ENCODE peak calls at places on chromosome 13, in six cellular contexts. L, M, E, J, I and Y are unnamed samples. For H3K4me1, the result is how much of the 10 kb centered on the place peaks cover.

GRCh38 chr13:67048084-67048792 is 181.9 kb downstream of the PCDH9 start:
- DNase-seq in M (peak), E (no peak), L (no peak), J (no peak), I (no peak), Y (peak)

GRCh38 chr13:109836629-109837607 is 50.5 kb upstream of the IRS2 start:
- DNase-seq in L (no peak), M (no peak), J (no peak), E (no peak), I (peak), Y (no peak)

GRCh38 chr13:48334534-48335127 is 31.1 kb downstream of the RB1 start:
- DNase-seq in M (peak), E (peak), L (peak), I (peak), J (peak), Y (peak)

GRCh38 chr13:47117268-47117667 is 220.4 kb upstream of the HTR2A start:
- DNase-seq in I (no peak), M (peak), L (peak), E (peak), J (no peak), Y (peak)

GRCh38 chr13:107873908-107874307 is 341.4 kb downstream of the LIG4 start:
- DNase-seq in E (peak), M (no peak), J (no peak), I (no peak), L (no peak), Y (no peak)

GRCh38 chr13:102724923-102725322 is 30.1 kb upstream of the METTL21C start:
- DNase-seq in M (peak), J (peak), L (peak), E (peak), I (peak), Y (peak)

GRCh38 chr13:28659611-28659970 is 661 bp downstream of the POMP start:
- DNase-seq in E (peak), J (no peak), L (peak), M (peak), I (no peak), Y (peak)

GRCh38 chr13:42110410-42111155 is 62.1 kb downstream of the DGKH start:
- DNase-seq in I (peak), L (peak), E (peak), M (peak), J (peak), Y (peak)

GRCh38 chr13:60758637-60759036 is 361.6 kb downstream of the TDRD3 start:
- DNase-seq in M (no peak), L (no peak), J (no peak), I (no peak), E (no peak), Y (no peak)

GRCh38 chr13:29505511-29505910 is 90.0 kb downstream of the SLC7A1 start:
- DNase-seq in L (no peak), J (no peak), M (no peak), I (no peak), E (no peak), Y (no peak)

GRCh38 chr13:94342436-94343242 is 136.8 kb downstream of the DCT start:
- DNase-seq in M (peak), E (no peak), I (no peak), J (no peak), L (no peak), Y (peak)
- H2AFZ ChIP-seq in M (peak), E (no peak), I (no peak), J (no peak), L (no peak), Y (no peak)

GRCh38 chr13:50915562-50915961 is 6.0 kb downstream of the RNASEH2B start:
- DNase-seq in M (no peak), I (no peak), J (no peak), L (no peak), E (no peak), Y (no peak)

GRCh38 chr13:50916701-50917184 is 7.2 kb downstream of the RNASEH2B start:
- DNase-seq in L (no peak), M (no peak), E (no peak), J (no peak), I (no peak), Y (no peak)

GRCh38 chr13:50914301-50914700 is 4.7 kb downstream of the RNASEH2B start:
- DNase-seq in M (peak), J (no peak), I (no peak), E (peak), L (no peak), Y (peak)

GRCh38 chr13:50912851-50913250 is 3.3 kb downstream of the RNASEH2B start:
- DNase-seq in L (no peak), M (no peak), J (no peak), E (no peak), I (no peak), Y (peak)

DNA sequence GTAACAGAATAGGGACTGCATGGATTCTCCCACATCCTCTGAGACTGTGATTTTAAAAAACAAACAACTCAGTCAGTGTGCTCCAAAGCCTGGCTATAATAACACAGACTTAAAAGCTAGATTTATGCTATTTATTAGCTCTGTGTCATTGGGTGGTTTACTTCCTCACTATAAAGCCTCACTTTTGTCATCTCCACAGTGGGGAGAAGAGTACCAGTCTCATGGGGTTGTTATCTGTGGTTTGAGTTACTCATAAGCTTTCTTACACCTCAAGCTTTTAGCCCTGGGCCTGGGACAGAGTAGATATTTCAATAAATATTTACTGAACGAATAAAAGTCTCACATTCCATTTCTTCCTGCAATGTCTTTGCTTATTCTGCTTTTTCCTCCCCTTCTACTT is 5.3 kb downstream of the RNASEH2B start:
- DNase-seq in J (no peak), I (no peak), E (peak), L (peak), M (peak), Y (no peak)
- H3K4me1 ChIP-seq in J (under half), I (under half), E (under half), L (under half), M (under half), Y (under half)

GRCh38 chr13:33015791-33016323 is 366 bp upstream of the KL start:
- DNase-seq in E (peak), M (no peak), J (no peak), L (no peak), I (no peak), Y (no peak)

GRCh38 chr13:33015275-33015674 is 948 bp upstream of the KL start:
- DNase-seq in I (no peak), J (no peak), L (no peak), E (no peak), M (no peak), Y (no peak)

GRCh38 chr13:33017410-33017929 is 1.2 kb downstream of the KL start:
- DNase-seq in J (no peak), I (peak), L (no peak), M (peak), E (peak), Y (peak)

GRCh38 chr13:33018886-33019285 is 2.7 kb downstream of the KL start:
- DNase-seq in E (no peak), J (no peak), L (no peak), M (no peak), I (no peak), Y (no peak)

DNA sequence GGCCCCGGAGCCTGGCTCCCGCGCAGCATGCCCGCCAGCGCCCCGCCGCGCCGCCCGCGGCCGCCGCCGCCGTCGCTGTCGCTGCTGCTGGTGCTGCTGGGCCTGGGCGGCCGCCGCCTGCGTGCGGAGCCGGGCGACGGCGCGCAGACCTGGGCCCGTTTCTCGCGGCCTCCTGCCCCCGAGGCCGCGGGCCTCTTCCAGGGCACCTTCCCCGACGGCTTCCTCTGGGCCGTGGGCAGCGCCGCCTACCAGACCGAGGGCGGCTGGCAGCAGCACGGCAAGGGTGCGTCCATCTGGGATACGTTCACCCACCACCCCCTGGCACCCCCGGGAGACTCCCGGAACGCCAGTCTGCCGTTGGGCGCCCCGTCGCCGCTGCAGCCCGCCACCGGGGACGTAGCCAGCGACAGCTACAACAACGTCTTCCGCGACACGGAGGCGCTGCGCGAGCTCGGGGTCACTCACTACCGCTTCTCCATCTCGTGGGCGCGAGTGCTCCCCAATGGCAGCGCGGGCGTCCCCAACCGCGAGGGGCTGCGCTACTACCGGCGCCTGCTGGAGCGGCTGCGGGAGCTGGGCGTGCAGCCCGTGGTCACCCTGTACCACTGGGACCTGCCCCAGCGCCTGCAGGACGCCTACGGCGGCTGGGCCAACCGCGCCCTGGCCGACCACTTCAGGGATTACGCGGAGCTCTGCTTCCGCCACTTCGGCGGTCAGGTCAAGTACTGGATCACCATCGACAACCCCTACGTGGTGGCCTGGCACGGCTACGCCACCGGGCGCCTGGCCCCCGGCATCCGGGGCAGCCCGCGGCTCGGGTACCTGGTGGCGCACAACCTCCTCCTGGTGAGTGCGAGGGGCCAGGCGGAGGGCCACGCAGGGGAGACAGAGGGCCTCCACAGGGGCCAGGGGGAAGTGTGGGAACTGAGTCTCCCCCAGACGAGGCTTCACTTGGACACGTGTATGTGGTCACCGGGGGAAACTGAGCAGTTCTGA is at the start of gene KL:
- DNase-seq in I (no peak), M (no peak), L (no peak), J (no peak), E (peak), Y (peak)
- TF ChIP-seq EZH2 in I (no peak), M (peak), L (no peak), J (peak), E (no peak), Y (peak)

GRCh38 chr13:32415019-32415418 is 12.9 kb downstream of the N4BP2L1 start:
- DNase-seq in I (no peak), J (no peak), L (peak), M (no peak), E (peak), Y (no peak)
- H2AFZ ChIP-seq in I (no peak), J (no peak), L (peak), M (no peak), E (no peak), Y (no peak)